ENCODE peak calls at places on chromosomes 16 and 17, in five cellular contexts. One of them, this sample, is unnamed.

GRCh38 chr16:31491778-31492418 is 9.0 kb downstream of the SLC5A2 start:
- DNase-seq in esophagus muscularis mucosa: no peak
- DNase-seq in K562: no peak
- DNase-seq in upper lobe of right lung: no peak
- DNase-seq in lung: no peak
- DNase-seq in this sample: no peak

GRCh38 chr16:87074635-87075318 is 242.4 kb downstream of the C16orf95 start:
- DNase-seq in K562: no peak
- DNase-seq in esophagus muscularis mucosa: no peak
- DNase-seq in upper lobe of right lung: no peak
- DNase-seq in lung: no peak
- DNase-seq in this sample: no peak

GRCh38 chr16:56295739-56296527 is 104.6 kb downstream of the GNAO1 start:
- DNase-seq in esophagus muscularis mucosa: no peak
- DNase-seq in lung: no peak
- DNase-seq in upper lobe of right lung: no peak
- DNase-seq in K562: no peak
- DNase-seq in this sample: no peak

GRCh38 chr17:2189231-2189630 is 114.4 kb downstream of the SMG6 start:
- DNase-seq in esophagus muscularis mucosa: no peak
- DNase-seq in upper lobe of right lung: no peak
- DNase-seq in K562: no peak
- DNase-seq in lung: no peak
- DNase-seq in this sample: no peak

GRCh38 chr17:45870342-45870974 is 23.9 kb upstream of the MAPT start:
- DNase-seq in K562: no peak
- DNase-seq in lung: no peak
- DNase-seq in esophagus muscularis mucosa: no peak
- DNase-seq in upper lobe of right lung: no peak
- DNase-seq in this sample: no peak

GRCh38 chr16:2439598-2439997 is 10.4 kb downstream of the CCNF start:
- DNase-seq in lung: no peak
- DNase-seq in K562: no peak
- DNase-seq in esophagus muscularis mucosa: no peak
- DNase-seq in upper lobe of right lung: no peak
- DNase-seq in this sample: no peak

GRCh38 chr16:50372611-50373344 is 4.0 kb upstream of the BRD7 start:
- DNase-seq in esophagus muscularis mucosa: peak; percentile 91
- DNase-seq in upper lobe of right lung: no peak
- DNase-seq in lung: no peak
- DNase-seq in K562: no peak
- DNase-seq in this sample: no peak

GRCh38 chr17:64096037-64096436 is 33.9 kb downstream of the ERN1 start:
- DNase-seq in upper lobe of right lung: no peak
- DNase-seq in K562: no peak
- DNase-seq in lung: no peak
- DNase-seq in esophagus muscularis mucosa: no peak
- DNase-seq in this sample: no peak

GRCh38 chr17:52106638-52107261 is 51.8 kb downstream of the CA10 start:
- DNase-seq in upper lobe of right lung: no peak
- DNase-seq in lung: no peak
- DNase-seq in K562: peak; percentile 34
- DNase-seq in esophagus muscularis mucosa: no peak
- DNase-seq in this sample: no peak

GRCh38 chr16:75011634-75012307 is 12.9 kb downstream of the ZNRF1 start:
- DNase-seq in upper lobe of right lung: no peak
- DNase-seq in K562: peak; percentile 43
- DNase-seq in lung: no peak
- DNase-seq in esophagus muscularis mucosa: no peak
- DNase-seq in this sample: no peak

GRCh38 chr16:3578121-3578520 is 918 bp upstream of the NLRC3 start:
- DNase-seq in lung: no peak
- DNase-seq in esophagus muscularis mucosa: no peak
- DNase-seq in upper lobe of right lung: no peak
- DNase-seq in K562: no peak
- DNase-seq in this sample: no peak

GRCh38 chr16:75621170-75621477 is 2.0 kb downstream of the ADAT1 start:
- DNase-seq in esophagus muscularis mucosa: no peak
- DNase-seq in lung: no peak
- DNase-seq in K562: peak; percentile 78
- DNase-seq in upper lobe of right lung: no peak
- DNase-seq in this sample: no peak

DNA sequence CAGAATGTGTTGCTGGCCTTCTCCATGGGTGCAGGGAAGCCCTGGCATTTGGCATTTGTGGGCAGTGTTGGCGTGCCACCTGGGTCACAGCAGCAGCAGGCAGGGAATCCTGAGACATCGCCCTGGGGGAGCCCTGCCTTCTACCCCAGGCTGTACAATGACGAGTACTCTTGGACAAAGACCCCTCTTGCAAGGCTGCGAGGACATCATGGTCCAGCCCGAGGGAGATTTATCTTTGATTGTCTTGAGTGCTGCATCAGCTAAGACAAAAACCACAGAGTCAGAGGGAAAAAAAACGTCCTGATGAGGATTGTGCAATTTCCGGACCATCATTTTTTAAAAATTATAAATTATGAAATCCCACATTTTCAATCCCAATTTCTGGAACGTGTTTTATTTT is 3.7 kb downstream of the CRISPLD2 start:
- DNase-seq in lung: no peak
- DNase-seq in upper lobe of right lung: no peak
- DNase-seq in K562: no peak
- DNase-seq in esophagus muscularis mucosa: no peak
- DNase-seq in this sample: no peak
- H3K4me1 ChIP-seq in lung: peaks cover 4% of the 10 kb centered on the region
- H3K4me1 ChIP-seq in upper lobe of right lung: peaks cover 30% of the 10 kb centered on the region
- H3K4me1 ChIP-seq in K562: peaks cover 8% of the 10 kb centered on the region
- H3K4me1 ChIP-seq in esophagus muscularis mucosa: peaks cover 67% of the 10 kb centered on the region
- H3K4me1 ChIP-seq in this sample: peaks cover 52% of the 10 kb centered on the region

DNA sequence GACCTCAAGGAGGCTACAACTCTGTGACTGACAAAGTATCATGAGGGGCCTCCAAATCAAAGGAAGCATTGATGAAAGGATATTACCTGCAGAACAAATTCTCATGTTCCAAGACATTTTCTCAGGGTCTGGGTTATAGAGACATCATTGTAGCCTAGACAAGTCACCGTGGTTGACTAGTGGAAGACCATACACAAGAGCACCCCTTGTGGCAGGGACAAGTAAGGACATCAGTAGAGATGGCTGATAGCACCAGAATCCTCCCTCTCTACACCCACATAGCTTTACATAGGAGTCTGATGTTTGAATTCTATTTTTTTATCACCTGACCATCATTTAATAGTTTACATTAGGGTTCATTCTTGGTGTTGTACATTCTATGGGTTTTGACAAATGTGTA is 32.5 kb upstream of the CDH8 start:
- DNase-seq in esophagus muscularis mucosa: no peak
- DNase-seq in K562: peak; percentile 16
- DNase-seq in upper lobe of right lung: no peak
- DNase-seq in lung: no peak
- DNase-seq in this sample: no peak
- TF ChIP-seq CTCF in esophagus muscularis mucosa: no peak
- TF ChIP-seq CTCF in K562: no peak
- TF ChIP-seq CTCF in upper lobe of right lung: no peak
- TF ChIP-seq CTCF in lung: no peak
- TF ChIP-seq CTCF in this sample: no peak

GRCh38 chr17:4482338-4483011 is 16.2 kb upstream of the SPNS2 start:
- DNase-seq in K562: no peak
- DNase-seq in lung: no peak
- DNase-seq in esophagus muscularis mucosa: no peak
- DNase-seq in upper lobe of right lung: no peak
- DNase-seq in this sample: no peak
- H3K4me1 ChIP-seq in K562: no peaks in the 10 kb centered on the region
- H3K4me1 ChIP-seq in lung: peaks cover 21% of the 10 kb centered on the region
- H3K4me1 ChIP-seq in esophagus muscularis mucosa: peaks cover 3% of the 10 kb centered on the region
- H3K4me1 ChIP-seq in upper lobe of right lung: peaks cover 12% of the 10 kb centered on the region
- H3K4me1 ChIP-seq in this sample: no peaks in the 10 kb centered on the region

GRCh38 chr16:46901709-46902108 is 17.5 kb downstream of the GPT2 start:
- DNase-seq in esophagus muscularis mucosa: no peak
- DNase-seq in lung: no peak
- DNase-seq in K562: no peak
- DNase-seq in upper lobe of right lung: no peak
- DNase-seq in this sample: no peak
- TF ChIP-seq CTCF in esophagus muscularis mucosa: no peak
- TF ChIP-seq CTCF in lung: no peak
- TF ChIP-seq CTCF in K562: no peak
- TF ChIP-seq CTCF in upper lobe of right lung: no peak
- TF ChIP-seq CTCF in this sample: no peak

GRCh38 chr16:13154799-13155198 is 253.4 kb downstream of the SHISA9 start:
- DNase-seq in upper lobe of right lung: no peak
- DNase-seq in K562: no peak
- DNase-seq in lung: no peak
- DNase-seq in esophagus muscularis mucosa: no peak
- DNase-seq in this sample: no peak
- H3K4me1 ChIP-seq in upper lobe of right lung: no peaks in the 10 kb centered on the region
- H3K4me1 ChIP-seq in K562: no peaks in the 10 kb centered on the region
- H3K4me1 ChIP-seq in lung: no peaks in the 10 kb centered on the region
- H3K4me1 ChIP-seq in esophagus muscularis mucosa: no peaks in the 10 kb centered on the region
- H3K4me1 ChIP-seq in this sample: no peaks in the 10 kb centered on the region

DNA sequence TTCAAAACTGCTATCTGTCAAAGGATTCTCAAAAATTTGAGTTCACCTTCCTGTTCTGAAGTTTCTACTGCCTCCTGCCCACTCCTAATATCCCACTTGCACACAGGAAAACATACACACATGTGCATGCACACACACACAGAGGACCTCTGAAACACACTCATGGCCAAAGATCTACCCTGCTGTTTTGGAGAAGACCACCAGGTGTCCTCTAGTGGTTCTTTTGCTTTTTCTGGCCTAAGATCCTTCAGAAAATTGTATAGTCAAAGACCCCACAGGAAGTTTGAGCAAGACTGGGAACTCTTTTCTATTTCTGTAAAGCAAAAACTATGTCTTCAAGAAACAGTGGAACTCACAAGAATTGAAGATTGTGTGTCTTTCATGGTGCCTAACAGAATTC is 90.2 kb downstream of the CDH8 start:
- DNase-seq in K562: no peak
- DNase-seq in upper lobe of right lung: no peak
- DNase-seq in lung: no peak
- DNase-seq in esophagus muscularis mucosa: no peak
- DNase-seq in this sample: no peak
- TF ChIP-seq CTCF in K562: no peak
- TF ChIP-seq CTCF in upper lobe of right lung: no peak
- TF ChIP-seq CTCF in lung: no peak
- TF ChIP-seq CTCF in esophagus muscularis mucosa: no peak
- TF ChIP-seq CTCF in this sample: no peak